ENCODE peak calls at places on chromosomes 6 and 20, in nine cellular contexts. W is GM23248, C is GM23338, O is neural progenitor cell, V is HCT116, Y is SK-N-SH, Q is PC-3, T is MM.1S, B is hepatocyte. A is an unnamed sample.

GRCh38 chr20:22460231-22460630 is 124.1 kb downstream of the FOXA2 start:
- DNase-seq in W (no peak), C (no peak), O (no peak), V (no peak), Y (no peak), Q (no peak), T (no peak), B (no peak), A (no peak)

GRCh38 chr6:158131926-158132325 is 36.1 kb downstream of the SERAC1 start:
- DNase-seq in W (peak; percentile 37), C (peak; percentile 38), O (peak; percentile 18), V (no peak), Y (peak; percentile 62), Q (peak; percentile 39), T (peak; percentile 21), B (peak; percentile 35), A (peak; percentile 41)

GRCh38 chr20:9281770-9282169 is 212.9 kb downstream of the PLCB4 start:
- DNase-seq in W (no peak), C (no peak), O (no peak), V (no peak), Y (no peak), Q (no peak), T (no peak), B (no peak), A (no peak)

GRCh38 chr6:29790626-29791025 is 37.0 kb upstream of the HLA-G start:
- DNase-seq in W (no peak), C (no peak), O (no peak), V (peak; percentile 85), Y (no peak), Q (peak; percentile 94), T (no peak), B (peak; percentile 42), A (no peak)

GRCh38 chr20:22453244-22454080 is 130.9 kb downstream of the FOXA2 start:
- DNase-seq in W (peak; percentile 49), C (peak; percentile 64), O (peak; percentile 51), V (peak; percentile 32), Y (peak; percentile 25), Q (peak; percentile 78), T (no peak), B (peak; percentile 61), A (no peak)

GRCh38 chr6:112232845-112233256 is 21.5 kb downstream of the LAMA4 start:
- DNase-seq in W (peak; percentile 84), C (no peak), O (no peak), V (no peak), Y (peak; percentile 59), Q (no peak), T (no peak), B (peak; percentile 52), A (no peak)

GRCh38 chr20:63473555-63474449 is 1.3 kb upstream of the KCNQ2 start:
- DNase-seq in W (no peak), C (no peak), O (no peak), V (no peak), Y (no peak), Q (no peak), T (no peak), B (no peak), A (no peak)

GRCh38 chr6:81938014-81938761 is 185.7 kb upstream of the TENT5A start:
- DNase-seq in W (peak; percentile 92), C (no peak), O (no peak), V (peak; percentile 96), Y (no peak), Q (peak; percentile 94), T (peak; percentile 66), B (peak; percentile 85), A (no peak)

GRCh38 chr20:38303908-38304379 is at the start of gene BPI:
- DNase-seq in W (no peak), C (no peak), O (no peak), V (no peak), Y (no peak), Q (no peak), T (no peak), B (no peak), A (no peak)

GRCh38 chr6:100721256-100721655 is 159.9 kb downstream of the ASCC3 start:
- DNase-seq in W (no peak), C (no peak), O (no peak), V (no peak), Y (no peak), Q (no peak), T (no peak), B (no peak), A (no peak)

GRCh38 chr6:23302499-23302898 is 733.1 kb downstream of the HDGFL1 start:
- DNase-seq in W (no peak), C (no peak), O (no peak), V (no peak), Y (no peak), Q (no peak), T (no peak), B (no peak), A (no peak)

GRCh38 chr20:45971425-45971674 is 653 bp downstream of the ZNF335 start:
- DNase-seq in W (no peak), C (no peak), O (no peak), V (no peak), Y (no peak), Q (no peak), T (no peak), B (no peak), A (no peak)

GRCh38 chr6:152600022-152600421 is 37.1 kb downstream of the SYNE1 start:
- DNase-seq in W (no peak), C (no peak), O (no peak), V (no peak), Y (no peak), Q (no peak), T (no peak), B (no peak), A (no peak)

GRCh38 chr6:13847651-13848050 is 33.3 kb upstream of the MCUR1 start:
- DNase-seq in W (no peak), C (no peak), O (no peak), V (no peak), Y (no peak), Q (no peak), T (no peak), B (no peak), A (no peak)

GRCh38 chr6:36563237-36563927 is 16.1 kb upstream of the STK38 start:
- DNase-seq in W (peak; percentile 28), C (no peak), O (peak; percentile 23), V (no peak), Y (no peak), Q (no peak), T (no peak), B (no peak), A (no peak)

GRCh38 chr20:641516-641913 is 11.5 kb downstream of the SRXN1 start:
- DNase-seq in W (peak; percentile 49), C (no peak), O (peak; percentile 53), V (no peak), Y (peak; percentile 88), Q (no peak), T (no peak), B (no peak), A (no peak)

DNA sequence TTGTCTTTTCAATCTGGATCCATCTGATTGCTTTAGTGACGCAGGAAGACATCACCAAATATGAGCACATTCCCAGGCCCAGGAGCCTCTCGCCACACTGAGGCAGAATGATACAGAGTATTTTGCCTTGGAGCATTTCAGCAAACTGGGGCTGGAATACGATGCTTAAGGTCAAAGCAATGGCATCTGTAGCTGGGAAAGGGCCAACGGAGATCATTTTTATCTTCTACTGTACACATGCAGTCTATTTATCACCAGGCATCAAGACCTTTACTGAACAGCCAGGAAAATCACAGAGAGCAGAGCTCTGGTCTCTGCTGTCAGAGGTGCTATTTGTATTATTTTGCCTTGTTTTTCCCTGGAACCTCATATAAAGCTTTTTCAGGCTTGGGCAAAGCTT is 655.3 kb downstream of the RNF144B start:
- DNase-seq in W (no peak), C (no peak), O (no peak), V (no peak), Y (no peak), Q (no peak), T (no peak), B (no peak), A (no peak)
- TF ChIP-seq EZH2phosphoT487 in W (no peak), C (no peak), O (no peak), V (no peak), Y (no peak), Q (no peak), T (no peak), B (no peak), A (no peak)

DNA sequence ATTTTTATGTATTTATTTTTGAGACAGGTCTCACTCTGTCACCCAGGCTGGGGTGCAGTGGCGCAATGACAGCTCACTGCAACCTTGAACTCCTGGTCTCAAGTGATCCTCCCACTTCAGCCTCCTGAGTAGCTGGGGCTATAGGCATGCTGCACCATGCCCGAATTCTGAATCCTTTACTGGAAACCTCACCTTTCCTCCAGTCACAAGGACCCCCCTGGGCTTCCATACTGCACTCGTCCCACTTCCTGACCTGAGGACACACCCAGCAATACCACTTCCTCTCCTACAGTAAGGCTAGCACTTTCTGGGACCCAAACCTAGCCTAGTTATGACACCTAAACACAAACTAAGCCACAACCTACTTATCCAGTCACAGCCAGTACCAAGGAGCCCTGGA is 68.3 kb downstream of the FAM217A start:
- DNase-seq in W (no peak), C (no peak), O (no peak), V (no peak), Y (no peak), Q (no peak), T (no peak), B (no peak), A (peak; percentile 24)
- H3K4me3 ChIP-seq in W (no peak overlapping the region), C (no peak overlapping the region), O (no peak overlapping the region), V (no peak overlapping the region), Y (no peak overlapping the region), Q (no peak overlapping the region), T (no peak overlapping the region), B (no peak overlapping the region), A (no peak overlapping the region)

GRCh38 chr6:10310826-10311225 is 104.0 kb downstream of the TFAP2A start:
- DNase-seq in W (no peak), C (no peak), O (no peak), V (peak; percentile 16), Y (no peak), Q (no peak), T (no peak), B (no peak), A (no peak)
- TF ChIP-seq EZH2phosphoT487 in W (no peak), C (no peak), O (no peak), V (no peak), Y (no peak), Q (no peak), T (no peak), B (no peak), A (no peak)

GRCh38 chr6:33069021-33069738 is 4.3 kb downstream of the HLA-DPA1 start:
- DNase-seq in W (no peak), C (peak; percentile 28), O (no peak), V (no peak), Y (no peak), Q (no peak), T (no peak), B (no peak), A (no peak)

GRCh38 chr6:33071579-33071978 is 1.9 kb downstream of the HLA-DPA1 start:
- DNase-seq in W (no peak), C (no peak), O (no peak), V (no peak), Y (no peak), Q (no peak), T (no peak), B (no peak), A (no peak)

GRCh38 chr6:33073431-33073871 is at the start of gene HLA-DPA1:
- DNase-seq in W (peak; percentile 62), C (peak; percentile 71), O (no peak), V (peak; percentile 8), Y (peak; percentile 38), Q (peak; percentile 40), T (peak; percentile 74), B (no peak), A (peak; percentile 90)

GRCh38 chr6:33072508-33073100 is 845 bp downstream of the HLA-DPA1 start:
- DNase-seq in W (no peak), C (no peak), O (no peak), V (no peak), Y (no peak), Q (no peak), T (no peak), B (no peak), A (peak; percentile 42)

GRCh38 chr6:33070909-33071308 is 2.5 kb downstream of the HLA-DPA1 start:
- DNase-seq in W (no peak), C (no peak), O (no peak), V (no peak), Y (no peak), Q (no peak), T (no peak), B (no peak), A (no peak)
- H3K4me3 ChIP-seq in W (no peak overlapping the region), C (no peak overlapping the region), O (no peak overlapping the region), V (no peak overlapping the region), Y (no peak overlapping the region), Q (no peak overlapping the region), T (no peak overlapping the region), B (no peak overlapping the region), A (peak overlapping the region; percentile 80)